ENCODE peak calls at places on chromosome 1, in six cellular contexts. P is RWPE1, K is fibroblast of pulmonary artery, L is fibroblast of lung, I is epithelial cell of esophagus, B is cardiac muscle cell. V is an unnamed sample.

GRCh38 chr1:226827458-226827857 is 43.0 kb upstream of the PSEN2 start:
- DNase-seq in P (no peak), K (peak), L (no peak), I (no peak), B (peak), V (no peak)

GRCh38 chr1:226643167-226643566 is 94.6 kb downstream of the STUM start:
- DNase-seq in P (peak), K (peak), L (peak), I (peak), B (no peak), V (peak)

GRCh38 chr1:9101510-9102146 is 27.3 kb downstream of the GPR157 start:
- DNase-seq in P (peak), K (peak), L (peak), I (peak), B (peak), V (peak)

GRCh38 chr1:1614204-1614953 is 921 bp upstream of the MIB2 start:
- DNase-seq in P (no peak), K (peak), L (peak), I (peak), B (no peak), V (peak)

GRCh38 chr1:153742411-153743142 is 14.7 kb downstream of the INTS3 start:
- DNase-seq in P (no peak), K (peak), L (peak), I (peak), B (no peak), V (peak)

GRCh38 chr1:200366577-200367253 is 43.1 kb downstream of the ZNF281 start:
- DNase-seq in P (no peak), K (no peak), L (no peak), I (peak), B (no peak), V (no peak)

GRCh38 chr1:81876901-81877750 is 76.4 kb downstream of the ADGRL2 start:
- DNase-seq in P (peak), K (peak), L (peak), I (peak), B (peak), V (no peak)

GRCh38 chr1:151947140-151947539 is 37.8 kb upstream of the THEM4 start:
- DNase-seq in P (no peak), K (no peak), L (no peak), I (peak), B (no peak), V (no peak)

GRCh38 chr1:74399249-74399648 is 113.2 kb downstream of the LRRC53 start:
- DNase-seq in P (no peak), K (no peak), L (no peak), I (peak), B (no peak), V (no peak)

GRCh38 chr1:18949689-18950414 is 6.6 kb downstream of the IFFO2 start:
- DNase-seq in P (no peak), K (peak), L (peak), I (peak), B (peak), V (no peak)

GRCh38 chr1:43582162-43582566 is 51.5 kb downstream of the PTPRF start:
- DNase-seq in P (peak), K (peak), L (peak), I (peak), B (no peak), V (peak)

GRCh38 chr1:171055966-171056643 is 34.6 kb upstream of the FMO3 start:
- DNase-seq in P (no peak), K (peak), L (no peak), I (peak), B (no peak), V (no peak)

GRCh38 chr1:205346956-205347574 is 9.7 kb downstream of the KLHDC8A start:
- DNase-seq in P (peak), K (no peak), L (peak), I (peak), B (no peak), V (no peak)

GRCh38 chr1:33657833-33658232 is 185.4 kb downstream of the ZSCAN20 start:
- DNase-seq in P (no peak), K (no peak), L (no peak), I (no peak), B (no peak), V (no peak)